ENCODE peak calls at places on chromosomes 4 and X, in eight cellular contexts. One of them, this sample, is unnamed. For H3K9me3, the result is how much of the 10 kb centered on the place peaks cover.

GRCh38 chr4:14783011-14783877 is 219.0 kb upstream of the CPEB2 start:
- DNase-seq in psoas muscle: no peak
- DNase-seq in upper lobe of right lung: no peak
- DNase-seq in esophagus squamous epithelium: no peak
- DNase-seq in PC-3: peak
- DNase-seq in uterus: no peak
- DNase-seq in tibial nerve: no peak
- DNase-seq in A549: no peak
- DNase-seq in this sample: no peak

GRCh38 chr4:110877728-110878382 is 255.0 kb upstream of the PITX2 start:
- DNase-seq in psoas muscle: no peak
- DNase-seq in upper lobe of right lung: no peak
- DNase-seq in esophagus squamous epithelium: no peak
- DNase-seq in PC-3: no peak
- DNase-seq in uterus: no peak
- DNase-seq in tibial nerve: no peak
- DNase-seq in A549: no peak
- DNase-seq in this sample: no peak

GRCh38 chr4:158829254-158829653 is 60.4 kb downstream of the FNIP2 start:
- DNase-seq in psoas muscle: no peak
- DNase-seq in upper lobe of right lung: no peak
- DNase-seq in esophagus squamous epithelium: no peak
- DNase-seq in PC-3: no peak
- DNase-seq in uterus: no peak
- DNase-seq in tibial nerve: no peak
- DNase-seq in A549: no peak
- DNase-seq in this sample: no peak

GRCh38 chrX:10085223-10085622 is 71.6 kb upstream of the CLCN4 start:
- DNase-seq in psoas muscle: no peak
- DNase-seq in upper lobe of right lung: no peak
- DNase-seq in esophagus squamous epithelium: no peak
- DNase-seq in PC-3: peak
- DNase-seq in uterus: no peak
- DNase-seq in tibial nerve: no peak
- DNase-seq in A549: no peak
- DNase-seq in this sample: no peak

GRCh38 chr4:59540311-59540710 is 1659.8 kb upstream of the ADGRL3 start:
- DNase-seq in psoas muscle: no peak
- DNase-seq in upper lobe of right lung: no peak
- DNase-seq in esophagus squamous epithelium: no peak
- DNase-seq in PC-3: peak
- DNase-seq in uterus: no peak
- DNase-seq in tibial nerve: no peak
- DNase-seq in A549: no peak
- DNase-seq in this sample: no peak

GRCh38 chr4:7323872-7324650 is 110.7 kb downstream of the PSAPL1 start:
- DNase-seq in psoas muscle: peak
- DNase-seq in upper lobe of right lung: no peak
- DNase-seq in esophagus squamous epithelium: no peak
- DNase-seq in PC-3: no peak
- DNase-seq in uterus: no peak
- DNase-seq in tibial nerve: no peak
- DNase-seq in A549: peak
- DNase-seq in this sample: no peak

GRCh38 chrX:1883772-1884171 is 268.9 kb downstream of the ASMT start:
- DNase-seq in psoas muscle: no peak
- DNase-seq in upper lobe of right lung: no peak
- DNase-seq in esophagus squamous epithelium: no peak
- DNase-seq in PC-3: peak
- DNase-seq in uterus: no peak
- DNase-seq in tibial nerve: no peak
- DNase-seq in A549: peak
- DNase-seq in this sample: no peak

GRCh38 chrX:69083361-69083760 is 81.9 kb downstream of the PJA1 start:
- DNase-seq in psoas muscle: no peak
- DNase-seq in upper lobe of right lung: no peak
- DNase-seq in esophagus squamous epithelium: no peak
- DNase-seq in PC-3: no peak
- DNase-seq in uterus: no peak
- DNase-seq in tibial nerve: no peak
- DNase-seq in A549: no peak
- DNase-seq in this sample: no peak

GRCh38 chr4:108834167-108834566 is 71.3 kb upstream of the ETNPPL start:
- DNase-seq in psoas muscle: no peak
- DNase-seq in upper lobe of right lung: no peak
- DNase-seq in esophagus squamous epithelium: no peak
- DNase-seq in PC-3: peak
- DNase-seq in uterus: no peak
- DNase-seq in tibial nerve: no peak
- DNase-seq in A549: no peak
- DNase-seq in this sample: peak

DNA sequence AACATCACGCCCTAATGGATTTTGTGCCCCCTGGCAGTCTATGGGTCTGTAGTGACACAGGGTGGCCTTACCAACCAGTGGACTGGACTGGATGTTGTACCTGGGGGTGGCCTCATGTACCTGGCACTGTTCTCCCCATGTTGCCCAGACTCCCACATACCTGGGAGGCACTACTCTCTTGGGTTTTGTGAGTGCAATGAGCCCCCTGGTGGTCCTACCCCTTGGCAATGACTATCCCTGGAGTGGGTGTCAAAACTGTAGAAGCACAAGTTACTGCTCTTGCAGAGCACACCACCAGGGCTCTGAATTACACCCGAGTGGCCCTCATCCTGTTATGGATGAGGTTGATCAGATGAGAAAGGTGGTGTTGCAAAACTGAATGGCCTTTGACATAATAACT is 57.8 kb upstream of the CCDC149 start:
- DNase-seq in psoas muscle: no peak
- DNase-seq in upper lobe of right lung: no peak
- DNase-seq in esophagus squamous epithelium: no peak
- DNase-seq in PC-3: no peak
- DNase-seq in uterus: no peak
- DNase-seq in tibial nerve: no peak
- DNase-seq in A549: no peak
- DNase-seq in this sample: no peak
- H3K9me3 ChIP-seq in psoas muscle: under half
- H3K9me3 ChIP-seq in upper lobe of right lung: under half
- H3K9me3 ChIP-seq in esophagus squamous epithelium: under half
- H3K9me3 ChIP-seq in PC-3: under half
- H3K9me3 ChIP-seq in uterus: under half
- H3K9me3 ChIP-seq in tibial nerve: under half
- H3K9me3 ChIP-seq in A549: under half
- H3K9me3 ChIP-seq in this sample: under half

GRCh38 chrX:55160685-55161552 is 59.2 kb upstream of the PAGE5 start:
- DNase-seq in psoas muscle: peak
- DNase-seq in upper lobe of right lung: peak
- DNase-seq in esophagus squamous epithelium: peak
- DNase-seq in PC-3: peak
- DNase-seq in uterus: peak
- DNase-seq in tibial nerve: peak
- DNase-seq in A549: peak
- DNase-seq in this sample: peak

GRCh38 chrX:55163171-55163570 is 57.0 kb upstream of the PAGE5 start:
- DNase-seq in psoas muscle: no peak
- DNase-seq in upper lobe of right lung: no peak
- DNase-seq in esophagus squamous epithelium: no peak
- DNase-seq in PC-3: no peak
- DNase-seq in uterus: no peak
- DNase-seq in tibial nerve: no peak
- DNase-seq in A549: no peak
- DNase-seq in this sample: no peak

GRCh38 chrX:55167124-55167523 is 53.0 kb upstream of the PAGE5 start:
- DNase-seq in psoas muscle: no peak
- DNase-seq in upper lobe of right lung: no peak
- DNase-seq in esophagus squamous epithelium: no peak
- DNase-seq in PC-3: peak
- DNase-seq in uterus: no peak
- DNase-seq in tibial nerve: no peak
- DNase-seq in A549: no peak
- DNase-seq in this sample: no peak

GRCh38 chrX:55159556-55159955 is 60.6 kb upstream of the PAGE5 start:
- DNase-seq in psoas muscle: no peak
- DNase-seq in upper lobe of right lung: no peak
- DNase-seq in esophagus squamous epithelium: no peak
- DNase-seq in PC-3: no peak
- DNase-seq in uterus: no peak
- DNase-seq in tibial nerve: no peak
- DNase-seq in A549: no peak
- DNase-seq in this sample: no peak

DNA sequence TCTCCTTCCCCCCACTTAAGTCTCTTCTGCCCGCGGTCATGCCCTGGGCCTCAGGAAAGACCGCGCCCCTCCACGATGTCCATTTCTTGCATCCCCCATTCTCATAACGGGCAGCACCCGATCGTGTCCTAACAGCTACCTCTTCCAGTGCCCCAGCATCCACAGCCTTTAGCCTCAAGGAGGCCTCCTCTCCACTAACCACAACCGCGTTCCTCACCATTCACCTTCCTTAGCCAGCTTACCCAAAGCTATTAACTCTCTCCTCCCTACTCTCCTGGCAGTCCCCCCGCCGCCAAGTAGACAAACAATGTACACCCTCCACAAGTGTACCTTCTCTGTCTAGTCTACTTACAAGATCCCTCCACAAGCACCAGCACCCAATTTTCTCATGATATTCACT is 58.6 kb upstream of the PAGE5 start:
- DNase-seq in psoas muscle: no peak
- DNase-seq in upper lobe of right lung: no peak
- DNase-seq in esophagus squamous epithelium: no peak
- DNase-seq in PC-3: no peak
- DNase-seq in uterus: no peak
- DNase-seq in tibial nerve: no peak
- DNase-seq in A549: no peak
- DNase-seq in this sample: no peak
- H3K4me3 ChIP-seq in psoas muscle: peak
- H3K4me3 ChIP-seq in upper lobe of right lung: peak
- H3K4me3 ChIP-seq in esophagus squamous epithelium: peak
- H3K4me3 ChIP-seq in PC-3: peak
- H3K4me3 ChIP-seq in uterus: peak
- H3K4me3 ChIP-seq in tibial nerve: peak
- H3K4me3 ChIP-seq in A549: peak
- H3K4me3 ChIP-seq in this sample: peak

GRCh38 chrX:57674861-57675260 is 5.2 kb downstream of the NLRP2B start:
- DNase-seq in psoas muscle: no peak
- DNase-seq in upper lobe of right lung: no peak
- DNase-seq in esophagus squamous epithelium: no peak
- DNase-seq in PC-3: no peak
- DNase-seq in uterus: no peak
- DNase-seq in tibial nerve: no peak
- DNase-seq in A549: no peak
- DNase-seq in this sample: no peak
- H3K9me3 ChIP-seq in psoas muscle: under half
- H3K9me3 ChIP-seq in upper lobe of right lung: under half
- H3K9me3 ChIP-seq in esophagus squamous epithelium: under half
- H3K9me3 ChIP-seq in PC-3: under half
- H3K9me3 ChIP-seq in uterus: under half
- H3K9me3 ChIP-seq in tibial nerve: under half
- H3K9me3 ChIP-seq in A549: under half
- H3K9me3 ChIP-seq in this sample: under half

GRCh38 chr4:88010921-88011320 is 3.5 kb downstream of the PKD2 start:
- DNase-seq in psoas muscle: no peak
- DNase-seq in upper lobe of right lung: no peak
- DNase-seq in esophagus squamous epithelium: no peak
- DNase-seq in PC-3: no peak
- DNase-seq in uterus: no peak
- DNase-seq in tibial nerve: no peak
- DNase-seq in A549: no peak
- DNase-seq in this sample: no peak
- H3K4me3 ChIP-seq in psoas muscle: no peak
- H3K4me3 ChIP-seq in upper lobe of right lung: no peak
- H3K4me3 ChIP-seq in esophagus squamous epithelium: no peak
- H3K4me3 ChIP-seq in PC-3: peak
- H3K4me3 ChIP-seq in uterus: peak
- H3K4me3 ChIP-seq in tibial nerve: no peak
- H3K4me3 ChIP-seq in A549: no peak
- H3K4me3 ChIP-seq in this sample: no peak

DNA sequence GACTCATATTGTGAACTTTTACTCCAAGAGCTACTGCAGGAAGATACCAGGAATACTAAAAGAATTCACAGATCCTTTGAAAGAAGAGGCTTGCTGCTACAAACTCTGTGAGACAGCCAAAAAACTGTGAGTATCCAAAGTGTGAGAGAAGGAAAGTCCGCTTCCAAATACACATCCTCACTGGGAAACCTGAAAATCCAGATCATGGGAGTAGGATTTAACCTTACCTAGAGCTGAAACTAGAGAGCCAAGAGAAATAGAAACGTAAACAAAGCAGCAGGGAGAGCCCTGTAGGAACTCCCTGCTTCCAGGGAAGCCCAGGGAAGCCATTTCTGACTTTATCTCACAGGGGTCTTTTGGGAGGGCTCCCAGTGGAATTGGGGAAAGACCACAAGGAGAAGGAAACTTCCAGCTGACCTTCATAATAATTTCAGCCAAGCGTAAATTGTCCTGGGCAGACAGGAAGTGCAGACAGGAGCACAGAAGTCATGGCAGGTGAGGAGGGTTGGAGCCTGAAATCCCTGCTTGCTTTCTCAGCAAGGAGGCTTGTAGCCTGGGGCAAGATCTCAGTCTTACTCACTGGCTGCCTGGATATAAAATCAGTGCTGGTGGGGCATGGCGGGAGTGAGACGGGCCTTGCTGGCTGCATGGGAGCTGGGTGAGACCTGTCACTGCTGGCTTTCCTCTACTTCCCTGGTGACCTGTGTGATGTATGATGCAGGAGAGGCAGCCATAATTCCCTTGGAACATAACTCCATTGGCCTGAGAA is 26.2 kb upstream of the NFKB1 start:
- DNase-seq in psoas muscle: no peak
- DNase-seq in upper lobe of right lung: no peak
- DNase-seq in esophagus squamous epithelium: no peak
- DNase-seq in PC-3: peak
- DNase-seq in uterus: no peak
- DNase-seq in tibial nerve: no peak
- DNase-seq in A549: no peak
- DNase-seq in this sample: no peak
- H3K9me3 ChIP-seq in psoas muscle: under half
- H3K9me3 ChIP-seq in upper lobe of right lung: under half
- H3K9me3 ChIP-seq in esophagus squamous epithelium: under half
- H3K9me3 ChIP-seq in PC-3: under half
- H3K9me3 ChIP-seq in uterus: under half
- H3K9me3 ChIP-seq in tibial nerve: under half
- H3K9me3 ChIP-seq in A549: under half
- H3K9me3 ChIP-seq in this sample: under half

This sample was measured in SJSA1.